ENCODE peak calls at places on chromosomes 11 and 22, in six cellular contexts. A is IMR-90, Z is uterus, R is body of pancreas, L is breast epithelium, F is A549. S is an unnamed sample.

GRCh38 chr22:37329239-37330140 is 47.2 kb downstream of the CYTH4 start:
- DNase-seq in A (peak), Z (no peak), R (no peak), L (no peak), F (no peak), S (no peak)

GRCh38 chr22:19477321-19478085 is 1.5 kb downstream of the UFD1 start:
- DNase-seq in A (peak), Z (no peak), R (no peak), L (no peak), F (no peak), S (no peak)

GRCh38 chr22:36548606-36549005 is 19.6 kb upstream of the EIF3D start:
- DNase-seq in A (no peak), Z (no peak), R (no peak), L (no peak), F (no peak), S (no peak)

GRCh38 chr11:66068923-66069714 is 953 bp upstream of the PACS1 start:
- DNase-seq in A (peak), Z (no peak), R (peak), L (no peak), F (peak), S (peak)

GRCh38 chr11:80487952-80488351 is 1047.1 kb upstream of the TENM4 start:
- DNase-seq in A (no peak), Z (no peak), R (no peak), L (no peak), F (no peak), S (no peak)

GRCh38 chr22:32828150-32828549 is 26.6 kb downstream of the TIMP3 start:
- DNase-seq in A (no peak), Z (no peak), R (no peak), L (peak), F (no peak), S (no peak)

GRCh38 chr11:105005451-105005845 is 17.5 kb downstream of the CASP5 start:
- DNase-seq in A (no peak), Z (no peak), R (no peak), L (no peak), F (no peak), S (no peak)

GRCh38 chr11:117713676-117714075 is 83.3 kb downstream of the DSCAML1 start:
- DNase-seq in A (no peak), Z (no peak), R (no peak), L (no peak), F (no peak), S (no peak)

GRCh38 chr11:8917157-8917820 is 6.3 kb downstream of the AKIP1 start:
- DNase-seq in A (peak), Z (no peak), R (no peak), L (no peak), F (no peak), S (no peak)

GRCh38 chr11:129505266-129505665 is 129.6 kb downstream of the BARX2 start:
- DNase-seq in A (no peak), Z (no peak), R (no peak), L (no peak), F (no peak), S (no peak)

GRCh38 chr11:9895016-9895415 is 231.1 kb downstream of the SWAP70 start:
- DNase-seq in A (peak), Z (no peak), R (no peak), L (no peak), F (no peak), S (no peak)

GRCh38 chr11:20388096-20389055 is 860 bp downstream of the PRMT3 start:
- DNase-seq in A (no peak), Z (no peak), R (no peak), L (no peak), F (no peak), S (no peak)

GRCh38 chr11:2775626-2776350 is 76.0 kb upstream of the KCNQ1OT1 start:
- DNase-seq in A (no peak), Z (peak), R (peak), L (peak), F (no peak), S (no peak)

GRCh38 chr11:1872267-1872985 is 19.3 kb downstream of the PRR33 start:
- DNase-seq in A (no peak), Z (no peak), R (no peak), L (no peak), F (no peak), S (no peak)

GRCh38 chr11:10454902-10455631 is at the start of gene AMPD3:
- DNase-seq in A (peak), Z (peak), R (no peak), L (no peak), F (peak), S (no peak)

GRCh38 chr22:48098936-48099245 is 1336.4 kb downstream of the TBC1D22A start:
- DNase-seq in A (no peak), Z (no peak), R (no peak), L (peak), F (no peak), S (peak)

GRCh38 chr22:49848690-49849160 is 4.9 kb upstream of the ZBED4 start:
- DNase-seq in A (no peak), Z (no peak), R (no peak), L (peak), F (no peak), S (no peak)

GRCh38 chr22:30566125-30566524 is 8.3 kb downstream of the GAL3ST1 start:
- DNase-seq in A (no peak), Z (no peak), R (no peak), L (no peak), F (no peak), S (no peak)

GRCh38 chr11:76135491-76135890 is 70.8 kb downstream of the WNT11 start:
- DNase-seq in A (no peak), Z (no peak), R (no peak), L (no peak), F (no peak), S (no peak)

GRCh38 chr11:128551641-128552335 is 35.6 kb downstream of the ETS1 start:
- DNase-seq in A (no peak), Z (no peak), R (no peak), L (no peak), F (no peak), S (no peak)

GRCh38 chr22:25651332-25651731 is 86.9 kb downstream of the GRK3 start:
- DNase-seq in A (no peak), Z (no peak), R (no peak), L (no peak), F (no peak), S (no peak)

GRCh38 chr11:66068154-66068821 is 1.8 kb upstream of the PACS1 start:
- DNase-seq in A (peak), Z (peak), R (peak), L (peak), F (peak), S (peak)

GRCh38 chr11:32231909-32232493 is 141.1 kb downstream of the RCN1 start:
- DNase-seq in A (peak), Z (no peak), R (no peak), L (no peak), F (peak), S (no peak)

GRCh38 chr22:42404266-42404665 is 27.9 kb downstream of the NFAM1 start:
- DNase-seq in A (no peak), Z (no peak), R (no peak), L (no peak), F (no peak), S (no peak)

GRCh38 chr11:14677146-14677545 is 33.5 kb downstream of the PDE3B start:
- DNase-seq in A (no peak), Z (no peak), R (no peak), L (no peak), F (no peak), S (no peak)

GRCh38 chr11:69115586-69116560 is 39.9 kb upstream of the SMIM38 start:
- DNase-seq in A (no peak), Z (no peak), R (peak), L (peak), F (peak), S (no peak)

GRCh38 chr22:50525991-50526848 is 822 bp upstream of the SCO2 start:
- DNase-seq in A (peak), Z (peak), R (peak), L (peak), F (peak), S (peak)

GRCh38 chr11:57249384-57250319 is 12.6 kb upstream of the APLNR start:
- DNase-seq in A (peak), Z (peak), R (peak), L (no peak), F (peak), S (peak)

GRCh38 chr22:39519681-39520053 is 695 bp upstream of the ATF4 start:
- DNase-seq in A (no peak), Z (peak), R (peak), L (no peak), F (peak), S (no peak)
- TF ChIP-seq POLR2A in A (no peak), Z (peak), R (no peak), L (peak), F (peak), S (no peak)

GRCh38 chr11:35214792-35215193 is 75.8 kb downstream of the CD44 start:
- DNase-seq in A (peak), Z (no peak), R (no peak), L (no peak), F (no peak), S (no peak)

GRCh38 chr11:35223429-35223828 is 84.5 kb downstream of the CD44 start:
- DNase-seq in A (peak), Z (peak), R (no peak), L (no peak), F (no peak), S (no peak)

GRCh38 chr11:35215945-35216344 is 77.0 kb downstream of the CD44 start:
- DNase-seq in A (no peak), Z (no peak), R (no peak), L (no peak), F (no peak), S (no peak)

GRCh38 chr11:35216962-35217667 is 78.1 kb downstream of the CD44 start:
- DNase-seq in A (no peak), Z (no peak), R (peak), L (no peak), F (no peak), S (no peak)

DNA sequence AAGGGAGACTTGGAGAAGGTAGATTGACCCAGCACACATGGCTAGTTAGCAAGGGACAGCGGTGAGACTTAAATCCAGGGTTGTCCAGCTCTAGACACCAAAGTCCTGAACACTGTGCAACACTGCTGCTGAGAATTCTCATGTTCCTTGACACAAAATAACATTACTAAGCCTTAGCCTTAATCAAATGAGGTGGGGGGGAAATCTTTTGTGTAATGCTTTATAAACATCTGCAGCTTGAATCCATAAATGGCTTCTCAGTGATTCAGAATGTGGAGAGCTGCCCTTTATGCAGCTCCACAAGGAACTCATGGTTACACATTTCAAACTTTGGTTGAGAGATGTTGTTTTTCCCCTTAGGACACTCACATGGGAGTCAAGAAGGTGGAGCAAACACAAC is 80.0 kb downstream of the CD44 start:
- DNase-seq in A (peak), Z (no peak), R (no peak), L (no peak), F (no peak), S (no peak)
- TF ChIP-seq CTCF in A (no peak), Z (no peak), R (no peak), L (no peak), F (no peak), S (no peak)

GRCh38 chr11:47415091-47415854 is 6.9 kb downstream of the SLC39A13 start:
- DNase-seq in A (no peak), Z (no peak), R (no peak), L (no peak), F (no peak), S (no peak)
- TF ChIP-seq POLR2A in A (no peak), Z (no peak), R (no peak), L (no peak), F (no peak), S (no peak)

GRCh38 chr11:96155627-96156378 is 187.2 kb downstream of the MAML2 start:
- DNase-seq in A (peak), Z (peak), R (peak), L (no peak), F (peak), S (peak)
- TF ChIP-seq CTCF in A (peak), Z (peak), R (no peak), L (no peak), F (peak), S (no peak)

GRCh38 chr11:124760205-124760652 is 1.9 kb downstream of the ESAM start:
- DNase-seq in A (no peak), Z (no peak), R (no peak), L (no peak), F (no peak), S (no peak)

GRCh38 chr11:124756753-124757227 is 4.7 kb upstream of the VSIG2 start:
- DNase-seq in A (no peak), Z (no peak), R (no peak), L (no peak), F (no peak), S (no peak)

GRCh38 chr11:124757320-124757719 is 4.8 kb downstream of the ESAM start:
- DNase-seq in A (no peak), Z (no peak), R (no peak), L (no peak), F (no peak), S (no peak)

GRCh38 chr11:124759268-124760204 is 2.6 kb downstream of the ESAM start:
- DNase-seq in A (no peak), Z (peak), R (no peak), L (no peak), F (no peak), S (no peak)

GRCh38 chr11:124758355-124759267 is 3.5 kb downstream of the ESAM start:
- DNase-seq in A (peak), Z (no peak), R (peak), L (no peak), F (peak), S (no peak)
- TF ChIP-seq POLR2A in A (no peak), Z (no peak), R (no peak), L (no peak), F (no peak), S (no peak)

DNA sequence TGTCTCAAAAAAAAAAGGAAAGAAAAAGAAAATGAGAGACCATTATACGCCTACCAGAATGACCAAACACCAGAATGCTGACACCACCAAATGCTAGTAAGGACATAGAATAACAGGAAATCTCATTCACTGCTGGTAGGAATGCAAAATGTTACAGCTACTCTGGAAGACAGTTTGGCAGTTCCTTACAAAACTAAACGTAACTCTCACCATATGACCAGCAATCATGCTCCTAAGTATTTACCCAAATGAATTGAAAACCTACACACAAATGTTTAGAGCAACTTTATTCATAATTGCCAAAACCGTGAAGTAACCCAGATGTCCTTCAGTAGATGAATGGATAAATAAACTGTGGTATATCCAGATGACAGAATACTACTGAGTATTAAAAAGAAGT is 7.2 kb downstream of the CHKA start:
- DNase-seq in A (peak), Z (no peak), R (no peak), L (no peak), F (no peak), S (no peak)
- TF ChIP-seq CTCF in A (peak), Z (no peak), R (no peak), L (no peak), F (no peak), S (no peak)

GRCh38 chr22:46961591-46962290 is 199.3 kb downstream of the TBC1D22A start:
- DNase-seq in A (no peak), Z (no peak), R (no peak), L (no peak), F (no peak), S (peak)

GRCh38 chr22:46958649-46959048 is 196.2 kb downstream of the TBC1D22A start:
- DNase-seq in A (no peak), Z (no peak), R (no peak), L (no peak), F (no peak), S (no peak)

GRCh38 chr22:46958191-46958590 is 195.7 kb downstream of the TBC1D22A start:
- DNase-seq in A (no peak), Z (no peak), R (no peak), L (no peak), F (no peak), S (no peak)

GRCh38 chr22:46957521-46957920 is 195.1 kb downstream of the TBC1D22A start:
- DNase-seq in A (no peak), Z (no peak), R (no peak), L (no peak), F (no peak), S (peak)

GRCh38 chr22:46959369-46959768 is 196.9 kb downstream of the TBC1D22A start:
- DNase-seq in A (no peak), Z (no peak), R (no peak), L (no peak), F (no peak), S (peak)
- TF ChIP-seq POLR2A in A (no peak), Z (no peak), R (no peak), L (no peak), F (no peak), S (no peak)

S was measured in lower leg skin.